ENCODE peak calls at places on chromosome 2, in five cellular contexts. A, P, R, C and J are unnamed samples.

GRCh38 chr2:102126660-102127059 is 15.9 kb upstream of the IL1R1 start:
- DNase-seq in P (no peak), A (no peak), R (no peak), C (peak; percentile 57), J (peak; percentile 78)

GRCh38 chr2:157460384-157460837 is 16.5 kb upstream of the CYTIP start:
- DNase-seq in A (no peak), C (no peak), R (peak; percentile 24), P (no peak), J (peak; percentile 8)

GRCh38 chr2:85457877-85458316 is 39.4 kb downstream of the SH2D6 start:
- DNase-seq in R (no peak), C (no peak), A (no peak), P (no peak), J (peak; percentile 71)

GRCh38 chr2:239482801-239483712 is 82.2 kb upstream of the HDAC4 start:
- DNase-seq in P (no peak), C (no peak), R (no peak), A (no peak), J (no peak)

GRCh38 chr2:12236136-12236834 is 480.5 kb upstream of the TRIB2 start:
- DNase-seq in A (no peak), R (no peak), P (no peak), C (peak; percentile 62), J (peak; percentile 57)

GRCh38 chr2:105141099-105141614 is 100.4 kb upstream of the GPR45 start:
- DNase-seq in C (no peak), R (no peak), A (no peak), P (no peak), J (no peak)

GRCh38 chr2:134293719-134294537 is 40.1 kb downstream of the MGAT5 start:
- DNase-seq in R (no peak), C (no peak), P (no peak), A (no peak), J (no peak)

GRCh38 chr2:60759654-60760053 is 3.6 kb downstream of the PAPOLG start:
- DNase-seq in R (no peak), C (no peak), P (no peak), A (no peak), J (no peak)

GRCh38 chr2:98608962-98609604 is 694 bp downstream of the UNC50 start:
- DNase-seq in R (no peak), A (no peak), P (no peak), C (peak; percentile 52), J (peak; percentile 63)

GRCh38 chr2:188580738-188581137 is 289.1 kb downstream of the GULP1 start:
- DNase-seq in R (no peak), A (no peak), C (no peak), P (no peak), J (no peak)

GRCh38 chr2:228777855-228778355 is 493.2 kb downstream of the PID1 start:
- DNase-seq in P (no peak), R (no peak), C (no peak), A (no peak), J (peak; percentile 8)

GRCh38 chr2:70161069-70161534 is 29.7 kb downstream of the C2orf42 start:
- DNase-seq in P (no peak), C (no peak), A (no peak), R (no peak), J (no peak)

GRCh38 chr2:202023198-202023903 is 10.3 kb upstream of the FZD7 start:
- DNase-seq in R (no peak), C (no peak), A (no peak), P (no peak), J (no peak)

GRCh38 chr2:74499269-74499939 is at the start of gene LBX2:
- DNase-seq in P (no peak), C (peak; percentile 20), A (no peak), R (no peak), J (no peak)

GRCh38 chr2:216645636-216645950 is 12.4 kb downstream of the IGFBP2 start:
- DNase-seq in C (no peak), R (no peak), P (no peak), A (no peak), J (no peak)

GRCh38 chr2:66494708-66495107 is 59.8 kb downstream of the MEIS1 start:
- DNase-seq in A (peak; percentile 80), P (peak; percentile 60), C (peak; percentile 92), R (peak; percentile 16), J (peak; percentile 97)

GRCh38 chr2:82795446-82795845 is 1663.6 kb downstream of the SUCLG1 start:
- DNase-seq in A (no peak), R (no peak), P (no peak), C (peak; percentile 82), J (peak; percentile 1)

GRCh38 chr2:118973542-118973951 is 31.6 kb downstream of the MARCO start:
- DNase-seq in R (no peak), C (peak; percentile 48), P (peak; percentile 43), A (no peak), J (peak; percentile 87)

GRCh38 chr2:144943986-144944385 is 424.1 kb upstream of the ZEB2 start:
- DNase-seq in P (no peak), R (no peak), A (no peak), C (peak; percentile 65), J (peak; percentile 70)

GRCh38 chr2:201618744-201619654 is 24.3 kb downstream of the TMEM237 start:
- DNase-seq in A (peak; percentile 79), R (no peak), P (peak; percentile 38), C (peak; percentile 78), J (peak; percentile 73)

GRCh38 chr2:233917146-233917545 is at the start of gene TRPM8:
- DNase-seq in P (no peak), C (no peak), A (no peak), R (no peak), J (no peak)

GRCh38 chr2:8247905-8248622 is 433.8 kb upstream of the ID2 start:
- DNase-seq in A (no peak), R (no peak), C (peak; percentile 1), P (no peak), J (peak; percentile 43)

GRCh38 chr2:236176417-236176816 is 8.2 kb upstream of the GBX2 start:
- DNase-seq in A (no peak), R (peak; percentile 64), C (peak; percentile 48), P (no peak), J (peak; percentile 34)

GRCh38 chr2:69054431-69054830 is 41.5 kb downstream of the ANTXR1 start:
- DNase-seq in R (no peak), P (no peak), C (peak; percentile 23), A (no peak), J (peak; percentile 67)

GRCh38 chr2:238774980-238775509 is 72.8 kb upstream of the TWIST2 start:
- DNase-seq in C (no peak), A (no peak), P (no peak), R (peak; percentile 86), J (no peak)

GRCh38 chr2:74290466-74291216 is 52.6 kb downstream of the SLC4A5 start:
- DNase-seq in R (no peak), A (no peak), P (no peak), C (no peak), J (no peak)

DNA sequence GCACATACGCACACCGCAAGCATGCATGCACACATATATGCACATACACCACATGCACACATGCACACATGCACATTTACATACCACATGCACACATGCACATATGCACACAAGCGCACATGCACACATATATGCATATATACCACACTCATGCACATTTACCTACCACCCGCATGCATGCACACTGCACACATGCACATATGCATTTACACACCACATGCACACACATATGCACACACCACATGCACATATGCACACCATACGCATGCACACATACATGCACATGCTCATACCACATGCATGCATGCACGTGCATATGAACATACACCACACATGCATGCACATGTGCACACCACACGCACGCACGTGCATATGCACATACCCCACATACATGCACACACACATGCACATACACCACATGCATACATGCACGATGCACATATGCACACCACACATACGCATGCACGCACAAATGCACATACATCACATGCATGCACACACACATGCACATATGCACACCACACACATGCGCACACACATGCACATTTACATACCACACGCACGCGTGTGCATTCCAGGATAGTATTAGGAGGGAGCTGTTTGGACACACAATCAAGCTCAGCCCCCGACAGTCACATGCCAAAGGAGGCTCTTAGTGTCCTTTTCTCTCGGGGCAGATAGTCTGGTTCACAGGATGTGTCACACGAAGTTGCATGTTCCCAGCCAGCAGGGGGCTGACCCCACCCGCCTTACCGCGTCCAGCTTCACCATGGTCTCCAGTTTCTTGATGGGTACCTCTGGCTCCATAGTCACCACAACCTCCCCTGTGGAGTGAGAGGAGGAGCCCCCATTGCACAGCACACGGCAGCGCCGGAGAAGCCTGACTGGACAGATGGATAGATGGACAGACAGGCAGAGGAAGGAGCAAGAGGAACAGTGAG is 5.9 kb downstream of the OTOF start:
- DNase-seq in P (no peak), A (no peak), R (no peak), C (no peak), J (no peak)
- TF ChIP-seq CTCF in P (no peak), A (no peak), R (peak; percentile 65), C (peak; percentile 1), J (peak; percentile 6)

DNA sequence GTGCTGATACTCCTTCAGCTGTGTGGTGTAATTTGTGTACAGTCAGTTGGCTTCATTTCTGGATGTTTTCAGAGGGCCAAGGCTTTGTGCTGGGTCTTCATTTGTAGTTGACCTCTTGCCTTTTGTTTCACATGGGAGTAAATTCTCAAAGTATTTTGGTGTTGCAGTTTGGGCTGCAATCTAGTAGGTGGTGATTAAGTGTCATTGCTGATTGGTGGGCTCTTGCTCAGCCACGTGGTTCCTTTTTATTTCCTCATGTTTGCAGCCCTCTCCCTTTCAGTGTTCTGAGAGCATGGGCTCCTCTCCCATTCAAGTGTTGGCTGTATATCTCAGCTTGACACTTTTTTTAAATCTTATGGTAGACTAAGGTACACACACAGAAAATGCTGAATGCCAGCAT is 96.8 kb downstream of the SNTG2 start:
- DNase-seq in P (no peak), R (peak; percentile 7), A (no peak), C (peak; percentile 23), J (peak; percentile 23)
- TF ChIP-seq CTCF in P (no peak), R (no peak), A (no peak), C (no peak), J (no peak)

GRCh38 chr2:159906315-159906714 is 108.3 kb upstream of the CD302 start:
- DNase-seq in C (no peak), R (peak; percentile 82), P (no peak), A (no peak), J (no peak)

GRCh38 chr2:159905901-159906300 is 107.9 kb upstream of the CD302 start:
- DNase-seq in A (no peak), P (no peak), C (no peak), R (no peak), J (no peak)

GRCh38 chr2:159907914-159908313 is 109.9 kb upstream of the CD302 start:
- DNase-seq in P (no peak), A (no peak), C (no peak), R (no peak), J (no peak)

GRCh38 chr2:159904565-159905281 is 106.7 kb upstream of the CD302 start:
- DNase-seq in C (peak; percentile 6), R (no peak), A (no peak), P (no peak), J (no peak)

GRCh38 chr2:159908623-159909022 is 110.6 kb upstream of the CD302 start:
- DNase-seq in P (no peak), C (no peak), A (no peak), R (no peak), J (no peak)
- TF ChIP-seq CTCF in P (no peak), C (no peak), A (no peak), R (no peak), J (no peak)

DNA sequence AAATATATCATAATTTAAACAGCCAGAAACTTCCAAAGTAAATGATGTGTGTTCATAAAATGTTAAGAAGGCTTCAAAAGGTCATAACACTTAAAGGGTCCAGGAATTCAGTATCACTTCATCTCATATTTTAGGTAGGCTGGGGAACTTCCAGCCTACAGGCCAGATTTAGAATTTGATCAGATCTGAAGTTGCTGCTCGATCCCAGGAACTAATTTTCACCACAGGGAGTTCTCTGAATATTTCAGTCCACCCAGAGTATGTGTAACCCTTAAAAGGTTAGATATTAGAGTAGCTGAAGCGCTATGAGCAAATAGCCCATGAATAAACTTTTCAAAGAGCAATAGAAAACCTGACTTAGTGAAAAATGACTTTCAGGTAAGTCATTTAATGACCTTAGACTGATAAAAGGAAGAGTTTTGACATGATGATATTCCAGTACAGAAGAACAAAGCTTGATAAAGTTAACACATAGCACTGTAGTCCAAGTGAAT is 1.7 kb downstream of the WIPF1 start:
- DNase-seq in C (no peak), A (no peak), P (no peak), R (no peak), J (no peak)
- TF ChIP-seq CTCF in C (no peak), A (no peak), P (no peak), R (no peak), J (no peak)